ENCODE peak calls at places on chromosomes 7 and 10, in nine cellular contexts. T, Z, N, H, J, D, C, X and U are unnamed samples.

GRCh38 chr10:71608863-71609768 is 110.5 kb downstream of the C10orf105 start:
- DNase-seq in J (peak; percentile 33), H (peak; percentile 56), N (peak; percentile 35), D (peak; percentile 64), T (peak; percentile 63), Z (peak; percentile 34), X (peak; percentile 84), C (no peak), U (peak; percentile 50)

GRCh38 chr7:134174797-134175261 is 47.7 kb downstream of the LRGUK start:
- DNase-seq in H (peak; percentile 96), T (no peak), J (no peak), D (peak; percentile 37), X (no peak), C (no peak), N (no peak), Z (no peak), U (peak; percentile 13)

GRCh38 chr10:104274762-104275721 is 6.1 kb downstream of the GSTO2 start:
- DNase-seq in X (no peak), H (peak; percentile 21), T (peak; percentile 41), C (no peak), D (peak; percentile 61), J (peak; percentile 29), N (peak; percentile 34), Z (no peak), U (no peak)

GRCh38 chr7:66549466-66549865 is 79.2 kb upstream of the KCTD7 start:
- DNase-seq in H (no peak), C (no peak), N (no peak), X (peak; percentile 55), T (no peak), D (no peak), J (no peak), Z (no peak), U (no peak)

GRCh38 chr7:34269084-34269483 is 363.7 kb downstream of the BMPER start:
- DNase-seq in Z (no peak), D (no peak), H (no peak), J (no peak), T (no peak), N (no peak), C (no peak), X (no peak), U (no peak)

GRCh38 chr10:79229081-79229541 is 118.2 kb upstream of the PPIF start:
- DNase-seq in D (no peak), N (no peak), T (no peak), X (no peak), H (no peak), Z (no peak), J (no peak), C (peak; percentile 31), U (no peak)

GRCh38 chr10:77702166-77702565 is 64.6 kb upstream of the KCNMA1 start:
- DNase-seq in D (no peak), H (peak; percentile 96), Z (no peak), N (no peak), T (no peak), C (no peak), X (no peak), J (no peak), U (no peak)

GRCh38 chr7:90594791-90595317 is 1.3 kb upstream of the CDK14 start:
- DNase-seq in T (no peak), X (peak; percentile 77), J (no peak), N (no peak), Z (peak; percentile 3), H (peak; percentile 97), D (no peak), C (no peak), U (no peak)

GRCh38 chr7:20395094-20395493 is 64.4 kb downstream of the ITGB8 start:
- DNase-seq in Z (no peak), X (no peak), H (peak; percentile 40), J (no peak), N (no peak), C (no peak), D (no peak), T (no peak), U (no peak)

GRCh38 chr10:46527241-46527811 is 29.1 kb downstream of the GPRIN2 start:
- DNase-seq in J (no peak), H (no peak), T (no peak), Z (no peak), D (no peak), X (peak; percentile 66), C (no peak), N (no peak), U (no peak)

GRCh38 chr10:91220954-91221696 is 662 bp downstream of the PCGF5 start:
- DNase-seq in T (peak; percentile 18), H (peak; percentile 27), J (no peak), N (no peak), D (no peak), X (peak; percentile 63), Z (no peak), C (no peak), U (no peak)

GRCh38 chr10:102291221-102291905 is 46.0 kb downstream of the GBF1 start:
- DNase-seq in X (no peak), T (no peak), D (no peak), J (no peak), N (no peak), C (no peak), Z (no peak), H (no peak), U (no peak)

GRCh38 chr10:110827410-110827809 is 44.3 kb upstream of the PDCD4 start:
- DNase-seq in C (no peak), Z (no peak), D (no peak), N (no peak), H (peak; percentile 75), J (no peak), T (no peak), X (no peak), U (no peak)

GRCh38 chr7:106566174-106566573 is 94.8 kb downstream of the CCDC71L start:
- DNase-seq in T (no peak), C (no peak), D (no peak), N (no peak), H (no peak), X (no peak), Z (no peak), J (no peak), U (no peak)

GRCh38 chr10:52568309-52568708 is 204.3 kb downstream of the MBL2 start:
- DNase-seq in H (peak; percentile 11), C (no peak), X (no peak), D (no peak), N (no peak), T (no peak), J (no peak), Z (no peak), U (no peak)

GRCh38 chr10:91352760-91353159 is 57.4 kb upstream of the HECTD2 start:
- DNase-seq in C (no peak), T (no peak), H (peak; percentile 33), N (no peak), X (no peak), J (no peak), D (no peak), Z (no peak), U (no peak)

GRCh38 chr7:360454-361100 is 70.6 kb downstream of the FOXL3 start:
- DNase-seq in J (no peak), X (peak; percentile 48), C (no peak), D (peak; percentile 50), T (peak; percentile 40), Z (no peak), N (no peak), H (no peak), U (no peak)

GRCh38 chr7:116766881-116767280 is 94.9 kb downstream of the MET start:
- DNase-seq in H (no peak), J (no peak), Z (no peak), D (no peak), N (no peak), C (no peak), T (no peak), X (no peak), U (no peak)

GRCh38 chr7:2760098-2760889 is 72.3 kb downstream of the AMZ1 start:
- DNase-seq in X (peak; percentile 79), D (peak; percentile 39), Z (peak; percentile 85), J (no peak), C (peak; percentile 36), N (no peak), T (no peak), H (peak; percentile 66), U (no peak)

GRCh38 chr7:149865437-149865836 is 8.3 kb upstream of the ATP6V0E2 start:
- DNase-seq in N (peak; percentile 52), T (peak; percentile 52), D (peak; percentile 71), Z (no peak), C (no peak), J (peak; percentile 41), X (no peak), H (no peak), U (no peak)

GRCh38 chr10:120738658-120739057 is 112.5 kb upstream of the WDR11 start:
- DNase-seq in C (no peak), J (no peak), D (no peak), T (no peak), H (no peak), N (no peak), Z (no peak), X (no peak), U (no peak)

GRCh38 chr10:91700788-91701444 is 68.0 kb upstream of the PPP1R3C start:
- DNase-seq in J (no peak), Z (no peak), N (no peak), D (no peak), T (no peak), X (no peak), H (peak; percentile 86), C (no peak), U (no peak)

GRCh38 chr10:71835671-71836593 is 15.1 kb downstream of the PSAP start:
- DNase-seq in C (no peak), Z (peak; percentile 90), D (no peak), H (peak; percentile 99), J (no peak), N (no peak), X (peak; percentile 87), T (no peak), U (peak; percentile 75)

GRCh38 chr10:1809139-1809755 is 71.9 kb upstream of the ADARB2 start:
- DNase-seq in N (no peak), J (no peak), X (no peak), T (no peak), Z (no peak), H (no peak), D (no peak), C (no peak), U (no peak)

GRCh38 chr10:109737009-109737408 is 186.3 kb downstream of the XPNPEP1 start:
- DNase-seq in N (no peak), H (no peak), X (no peak), T (no peak), Z (no peak), C (no peak), J (no peak), D (no peak), U (no peak)

GRCh38 chr7:40676220-40676619 is 541.4 kb downstream of the SUGCT start:
- DNase-seq in T (no peak), J (no peak), N (no peak), D (no peak), X (no peak), C (no peak), Z (no peak), H (no peak), U (no peak)

GRCh38 chr10:20254078-20254477 is 437.8 kb downstream of the PLXDC2 start:
- DNase-seq in Z (no peak), J (no peak), D (no peak), N (no peak), X (no peak), H (no peak), C (no peak), T (no peak), U (no peak)

GRCh38 chr10:137031-137430 is 1.8 kb downstream of the ZMYND11 start:
- DNase-seq in X (no peak), Z (no peak), J (peak; percentile 18), D (peak; percentile 59), T (peak; percentile 44), C (no peak), H (peak; percentile 41), N (peak; percentile 17), U (peak; percentile 19)

GRCh38 chr7:71326596-71326995 is 194.7 kb downstream of the GALNT17 start:
- DNase-seq in D (no peak), J (no peak), C (no peak), H (no peak), N (no peak), T (no peak), X (no peak), Z (no peak), U (no peak)

GRCh38 chr10:104427983-104428382 is 74.3 kb downstream of the CFAP58 start:
- DNase-seq in J (no peak), Z (no peak), X (no peak), D (no peak), C (no peak), H (no peak), T (no peak), N (no peak), U (no peak)

GRCh38 chr7:127831312-127832212 is 179.6 kb downstream of the SND1 start:
- DNase-seq in C (peak; percentile 66), J (no peak), T (no peak), Z (no peak), X (no peak), H (no peak), N (no peak), D (no peak), U (no peak)